ENCODE peak calls at places on chromosomes 4 and X, in ten cellular contexts. A, L, B, E, C, H, N, X, K and J are unnamed samples. For H3K4me1, the result is how much of the 10 kb centered on the place peaks cover.

GRCh38 chrX:13078739-13079444 is 34.5 kb upstream of the FAM9C start:
- DNase-seq in X (peak), H (no peak), C (no peak), A (peak), L (no peak), N (no peak), K (peak), B (peak), E (peak), J (no peak)

GRCh38 chrX:65587616-65588526 is 53.3 kb upstream of the LAS1L start:
- DNase-seq in N (peak), B (peak), C (no peak), X (peak), A (no peak), H (peak), L (no peak), K (no peak), E (peak), J (peak)

GRCh38 chr4:121397434-121397833 is 16.6 kb upstream of the QRFPR start:
- DNase-seq in L (no peak), X (no peak), N (no peak), H (no peak), B (no peak), K (no peak), E (no peak), C (no peak), A (no peak), J (no peak)

GRCh38 chr4:165027762-165028402 is 3.9 kb upstream of the TRIM60 start:
- DNase-seq in B (no peak), X (peak), A (no peak), E (no peak), N (no peak), L (no peak), H (no peak), K (no peak), C (peak), J (no peak)

GRCh38 chr4:8297141-8297601 is 27.6 kb downstream of the HTRA3 start:
- DNase-seq in C (no peak), L (no peak), K (no peak), H (no peak), A (no peak), E (no peak), X (no peak), N (no peak), B (no peak), J (no peak)

GRCh38 chr4:187618701-187619278 is 376.8 kb upstream of the ZFP42 start:
- DNase-seq in X (peak), C (no peak), L (no peak), E (no peak), A (no peak), K (peak), N (peak), B (peak), H (peak), J (peak)

GRCh38 chrX:129697204-129697829 is 41.5 kb upstream of the XPNPEP2 start:
- DNase-seq in C (no peak), N (peak), H (no peak), B (no peak), A (no peak), K (no peak), X (no peak), E (no peak), L (no peak), J (no peak)

GRCh38 chr4:136078971-136079370 is 1453.3 kb downstream of the PCDH18 start:
- DNase-seq in X (peak), A (no peak), B (no peak), C (peak), E (no peak), L (no peak), H (no peak), N (no peak), K (peak), J (peak)

GRCh38 chr4:118798658-118799057 is 37.3 kb downstream of the SEC24D start:
- DNase-seq in N (no peak), A (no peak), E (no peak), H (no peak), L (no peak), K (no peak), C (no peak), B (peak), X (no peak), J (no peak)

GRCh38 chr4:53510316-53510715 is 81.0 kb downstream of the LNX1 start:
- DNase-seq in N (no peak), A (no peak), L (no peak), B (no peak), K (peak), X (no peak), H (no peak), E (no peak), C (no peak), J (no peak)

GRCh38 chrX:110407910-110408545 is 49.4 kb downstream of the RTL9 start:
- DNase-seq in A (peak), C (peak), X (peak), N (peak), L (peak), B (peak), K (no peak), H (peak), E (peak), J (peak)

GRCh38 chrX:69033936-69034335 is 131.3 kb downstream of the PJA1 start:
- DNase-seq in L (no peak), K (no peak), E (no peak), H (no peak), X (no peak), C (no peak), A (no peak), B (no peak), N (no peak), J (peak)

GRCh38 chr4:114257516-114257915 is 278.1 kb upstream of the ARSJ start:
- DNase-seq in H (no peak), A (no peak), L (no peak), B (peak), N (peak), X (peak), E (no peak), C (no peak), K (peak), J (no peak)

GRCh38 chr4:123244233-123244632 is 152.4 kb upstream of the SPRY1 start:
- DNase-seq in E (no peak), X (peak), K (no peak), N (no peak), A (peak), C (no peak), B (no peak), L (no peak), H (no peak), J (peak)

GRCh38 chr4:141346144-141346543 is 125.4 kb downstream of the ZNF330 start:
- DNase-seq in H (peak), L (peak), C (peak), A (peak), B (peak), K (peak), X (peak), E (peak), N (peak), J (peak)

GRCh38 chr4:87406462-87406861 is 15.5 kb upstream of the HSD17B11 start:
- DNase-seq in B (no peak), N (no peak), A (no peak), X (no peak), E (no peak), H (peak), K (no peak), L (no peak), C (no peak), J (no peak)

GRCh38 chr4:140705625-140706275 is 50.4 kb downstream of the TBC1D9 start:
- DNase-seq in C (no peak), K (peak), E (no peak), H (no peak), B (no peak), N (no peak), A (no peak), L (no peak), X (no peak), J (no peak)

GRCh38 chr4:86174496-86174895 is 185.4 kb downstream of the MAPK10 start:
- DNase-seq in C (no peak), A (no peak), N (peak), X (no peak), L (no peak), K (no peak), E (no peak), B (no peak), H (no peak), J (peak)

GRCh38 chr4:2861631-2862436 is 18.2 kb downstream of the ADD1 start:
- DNase-seq in C (no peak), L (no peak), N (no peak), E (no peak), A (no peak), X (no peak), B (peak), H (no peak), K (no peak), J (no peak)

GRCh38 chr4:2862528-2862927 is 18.9 kb downstream of the ADD1 start:
- DNase-seq in A (peak), B (peak), X (no peak), L (peak), H (peak), C (no peak), E (peak), K (peak), N (peak), J (peak)

GRCh38 chr4:2858451-2859217 is 15.0 kb downstream of the ADD1 start:
- DNase-seq in N (no peak), B (peak), C (no peak), L (no peak), E (no peak), A (no peak), X (peak), K (peak), H (no peak), J (peak)

GRCh38 chr4:2859514-2859913 is 15.9 kb downstream of the ADD1 start:
- DNase-seq in K (no peak), C (no peak), E (no peak), N (no peak), L (no peak), H (no peak), X (no peak), A (no peak), B (no peak), J (no peak)

GRCh38 chr4:2860391-2861348 is 17.0 kb downstream of the ADD1 start:
- DNase-seq in X (no peak), K (peak), C (no peak), H (peak), E (no peak), L (no peak), B (no peak), N (no peak), A (peak), J (no peak)
- H3K4me1 ChIP-seq in X (under half), K (under half), C (under half), H (half or more), E (half or more), L (under half), B (under half), N (under half), A (under half), J (under half)

GRCh38 chr4:41751325-41752061 is 3.0 kb upstream of the PHOX2B start:
- DNase-seq in X (no peak), A (peak), L (no peak), N (no peak), K (no peak), H (no peak), B (no peak), C (no peak), E (no peak), J (no peak)
- TF ChIP-seq EZH2 in X (no peak), A (no peak), L (no peak), N (no peak), K (peak), H (no peak), B (no peak), C (no peak), E (no peak), J (no peak)

GRCh38 chr4:61841710-61842109 is 641.6 kb downstream of the ADGRL3 start:
- DNase-seq in A (no peak), N (no peak), H (no peak), X (peak), K (no peak), B (no peak), C (no peak), E (no peak), L (no peak), J (no peak)
- H3K4me1 ChIP-seq in A (under half), N (under half), H (under half), X (under half), K (under half), B (under half), C (under half), E (under half), L (under half), J (under half)

DNA sequence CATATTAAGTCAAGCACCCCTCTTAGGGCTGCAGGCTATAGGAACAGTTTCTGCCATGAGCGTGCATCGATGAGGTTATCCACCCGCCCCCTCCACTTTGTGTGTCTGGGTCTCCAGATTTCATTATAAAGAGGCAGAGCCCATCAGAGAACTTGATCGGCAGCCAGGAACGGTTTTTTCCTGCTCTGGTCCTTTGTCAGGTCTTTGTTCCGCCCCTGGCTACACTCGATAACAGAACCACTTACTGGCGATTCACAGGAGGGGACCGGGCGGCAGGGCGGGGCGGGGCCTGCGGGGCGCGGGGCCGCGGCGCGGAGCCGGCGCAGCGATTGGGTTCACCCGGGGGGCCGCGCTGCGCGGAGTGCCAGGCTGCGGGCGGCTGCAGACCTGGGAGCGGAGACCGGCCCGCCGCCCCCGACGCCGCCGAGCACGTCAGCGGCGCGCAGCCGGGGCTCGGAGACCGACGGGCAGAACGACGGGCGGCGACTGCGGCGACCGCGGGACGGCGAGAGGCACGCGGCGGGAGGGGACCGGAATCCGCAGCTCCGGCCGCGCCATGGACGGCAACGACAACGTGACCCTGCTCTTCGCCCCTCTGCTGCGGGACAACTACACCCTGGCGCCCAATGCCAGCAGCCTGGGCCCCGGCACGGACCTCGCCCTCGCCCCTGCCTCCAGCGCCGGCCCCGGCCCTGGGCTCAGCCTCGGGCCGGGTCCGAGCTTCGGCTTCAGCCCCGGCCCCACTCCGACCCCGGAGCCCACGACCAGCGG is at the start of gene SLC10A4:
- DNase-seq in K (no peak), E (peak), N (no peak), L (no peak), C (no peak), B (peak), X (no peak), H (peak), A (peak), J (no peak)
- TF ChIP-seq EZH2 in K (no peak), E (no peak), N (no peak), L (no peak), C (no peak), B (peak), X (peak), H (no peak), A (no peak), J (no peak)

GRCh38 chrX:71103110-71103983 is 3.2 kb downstream of the CXorf65 start:
- DNase-seq in E (peak), C (no peak), H (no peak), K (no peak), N (no peak), B (peak), X (no peak), L (no peak), A (peak), J (no peak)

GRCh38 chrX:71107245-71107644 is 705 bp upstream of the CXorf65 start:
- DNase-seq in L (no peak), N (no peak), C (no peak), K (no peak), B (no peak), A (no peak), H (no peak), X (no peak), E (no peak), J (no peak)

GRCh38 chrX:71107762-71108360 is 1.3 kb upstream of the CXorf65 start:
- DNase-seq in E (no peak), C (no peak), K (no peak), L (no peak), B (no peak), N (no peak), X (no peak), A (no peak), H (no peak), J (no peak)

GRCh38 chrX:71105638-71106037 is 902 bp downstream of the CXorf65 start:
- DNase-seq in H (no peak), X (no peak), A (no peak), L (no peak), E (no peak), K (no peak), B (no peak), N (no peak), C (no peak), J (no peak)

DNA sequence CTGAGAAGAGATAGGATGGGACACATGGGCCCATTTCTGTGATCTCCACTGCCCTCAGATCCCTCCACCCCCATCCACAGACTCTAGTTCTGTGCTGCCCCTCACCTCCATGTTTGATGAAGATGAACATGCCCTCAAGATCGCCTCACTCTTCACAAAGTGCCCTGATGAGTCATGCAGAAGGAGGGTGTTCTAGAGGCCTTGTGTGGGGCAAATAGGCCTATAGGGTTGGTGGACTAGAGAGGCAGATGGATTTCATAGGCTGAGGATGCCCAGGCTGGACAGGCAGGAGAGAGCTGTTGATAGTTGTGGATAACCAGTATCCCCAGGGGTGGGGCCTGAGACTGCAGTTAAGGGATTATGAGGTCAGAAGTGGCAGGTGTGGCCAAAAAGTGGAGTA is at the start of gene CXorf65:
- DNase-seq in E (no peak), A (no peak), H (no peak), L (no peak), N (no peak), C (no peak), X (no peak), B (no peak), K (no peak), J (no peak)
- H3K4me1 ChIP-seq in E (under half), A (under half), H (under half), L (under half), N (under half), C (under half), X (under half), B (under half), K (under half), J (under half)

DNA sequence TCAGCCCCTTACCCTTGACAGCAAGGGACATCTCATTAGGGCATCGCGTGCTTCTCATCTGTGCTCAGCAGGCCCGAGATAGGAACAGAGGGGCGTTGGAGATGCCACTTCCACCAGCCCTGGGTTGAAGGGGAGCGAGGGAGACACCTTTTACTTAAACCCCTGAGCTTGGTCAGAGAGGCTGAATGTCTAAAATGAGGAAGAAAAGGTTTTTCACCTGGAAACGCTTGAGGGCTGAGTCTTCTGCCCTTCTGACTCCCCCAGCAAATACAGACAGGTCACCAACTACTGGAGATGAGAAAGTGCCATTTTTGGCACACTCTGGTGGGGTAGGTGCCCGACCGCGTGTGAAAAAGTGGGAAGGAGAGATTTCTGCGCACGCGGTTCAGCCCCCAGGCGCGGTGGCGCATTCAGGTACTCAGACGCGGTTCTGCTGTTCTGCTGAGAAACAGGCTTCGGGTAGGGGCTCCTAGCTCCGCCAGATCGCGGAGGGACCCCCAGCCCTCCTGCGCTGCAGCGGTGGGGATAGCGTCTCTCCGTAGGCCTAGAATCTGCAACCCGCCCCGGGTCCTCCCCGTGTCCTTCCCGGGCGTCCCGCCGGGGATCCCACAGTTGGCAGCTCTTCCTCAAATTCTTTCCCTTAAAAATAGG is 3.2 kb downstream of the SHOX start:
- DNase-seq in X (no peak), B (no peak), C (no peak), H (no peak), N (no peak), E (no peak), K (no peak), A (peak), L (no peak), J (no peak)
- TF ChIP-seq EZH2 in X (no peak), B (no peak), C (no peak), H (no peak), N (no peak), E (no peak), K (no peak), A (no peak), L (no peak), J (no peak)

GRCh38 chr4:163607292-163607691 is 112.8 kb downstream of the TMA16 start:
- DNase-seq in A (no peak), E (no peak), N (no peak), K (peak), C (no peak), H (no peak), X (no peak), B (no peak), L (no peak), J (no peak)
- H3K4me1 ChIP-seq in A (under half), E (under half), N (under half), K (under half), C (under half), H (under half), X (under half), B (under half), L (under half), J (under half)

DNA sequence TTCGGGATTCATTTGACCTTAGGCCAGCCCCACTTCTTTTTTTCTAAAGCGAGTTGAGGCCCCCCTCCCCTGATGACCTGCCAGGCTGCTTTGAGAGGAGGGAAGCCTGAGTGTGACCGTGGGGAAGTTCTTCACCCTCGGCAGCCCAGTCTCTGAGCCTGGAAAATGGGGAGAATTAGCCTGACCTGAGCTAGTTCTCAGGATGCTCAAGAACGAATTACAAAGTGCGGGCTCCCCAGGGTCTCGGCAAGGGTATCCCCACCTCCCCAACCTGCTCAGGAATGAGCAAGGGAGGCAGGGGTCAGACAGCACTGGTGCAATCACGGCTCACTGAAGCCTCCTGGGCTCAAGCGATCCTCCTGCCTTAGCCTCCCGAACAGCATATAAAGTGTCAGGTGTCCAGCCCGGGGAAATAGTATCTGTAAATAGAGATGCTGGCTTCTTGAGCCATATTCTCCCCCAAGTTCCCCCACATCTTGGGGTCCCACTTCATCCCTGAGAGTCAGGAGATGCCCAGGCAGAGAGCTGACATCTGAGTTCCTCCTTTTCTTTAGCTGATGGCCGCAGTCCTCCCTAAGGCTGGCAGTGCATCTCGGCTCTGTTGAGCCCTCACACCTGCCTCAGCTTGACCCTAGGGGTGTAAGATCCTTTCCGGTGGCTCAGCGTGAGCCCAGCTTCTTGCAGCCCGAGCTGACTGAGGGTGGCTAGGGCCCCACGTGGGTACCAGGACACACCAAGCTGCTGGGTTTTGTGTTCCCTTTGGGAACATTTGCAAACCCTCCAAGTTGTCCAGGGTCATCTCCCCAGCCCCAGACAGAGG is 1.6 kb downstream of the DUSP9 start:
- DNase-seq in N (no peak), X (no peak), E (no peak), L (no peak), B (no peak), A (no peak), C (no peak), K (no peak), H (no peak), J (no peak)
- TF ChIP-seq EZH2 in N (no peak), X (peak), E (no peak), L (no peak), B (no peak), A (no peak), C (no peak), K (no peak), H (no peak), J (no peak)